ENCODE peak calls at places on chromosome 11, in eight cellular contexts. One of them, this sample, is unnamed.

GRCh38 chr11:121630041-121630440 is 177.3 kb upstream of the SORL1-AS1 start:
- DNase-seq in psoas muscle: no peak
- DNase-seq in Caki2: no peak
- DNase-seq in glutamatergic neuron: no peak
- DNase-seq in activated T-cell treated with anti-CD3 and anti-CD28 coated beads, Interleukin-2, amount 50 U/mL, for 72 hours: no peak
- DNase-seq in Peyer's patch: no peak
- DNase-seq in naive thymus-derived CD4-positive, alpha-beta T cell: no peak
- DNase-seq in ecto neural progenitor cell: no peak
- DNase-seq in this sample: no peak

GRCh38 chr11:122267602-122268001 is 151.6 kb upstream of the BLID start:
- DNase-seq in psoas muscle: no peak
- DNase-seq in Caki2: no peak
- DNase-seq in glutamatergic neuron: no peak
- DNase-seq in activated T-cell treated with anti-CD3 and anti-CD28 coated beads, Interleukin-2, amount 50 U/mL, for 72 hours: no peak
- DNase-seq in Peyer's patch: no peak
- DNase-seq in naive thymus-derived CD4-positive, alpha-beta T cell: no peak
- DNase-seq in ecto neural progenitor cell: no peak
- DNase-seq in this sample: no peak

GRCh38 chr11:19433367-19433766 is 192.6 kb upstream of the E2F8 start:
- DNase-seq in psoas muscle: no peak
- DNase-seq in Caki2: no peak
- DNase-seq in glutamatergic neuron: no peak
- DNase-seq in activated T-cell treated with anti-CD3 and anti-CD28 coated beads, Interleukin-2, amount 50 U/mL, for 72 hours: no peak
- DNase-seq in Peyer's patch: no peak
- DNase-seq in naive thymus-derived CD4-positive, alpha-beta T cell: no peak
- DNase-seq in ecto neural progenitor cell: no peak
- DNase-seq in this sample: no peak

GRCh38 chr11:79425463-79425862 is 15.4 kb downstream of the TENM4 start:
- DNase-seq in psoas muscle: no peak
- DNase-seq in Caki2: no peak
- DNase-seq in glutamatergic neuron: no peak
- DNase-seq in activated T-cell treated with anti-CD3 and anti-CD28 coated beads, Interleukin-2, amount 50 U/mL, for 72 hours: no peak
- DNase-seq in Peyer's patch: no peak
- DNase-seq in naive thymus-derived CD4-positive, alpha-beta T cell: no peak
- DNase-seq in ecto neural progenitor cell: no peak
- DNase-seq in this sample: no peak

GRCh38 chr11:23976369-23976768 is 520.5 kb upstream of the LUZP2 start:
- DNase-seq in psoas muscle: no peak
- DNase-seq in Caki2: no peak
- DNase-seq in glutamatergic neuron: no peak
- DNase-seq in activated T-cell treated with anti-CD3 and anti-CD28 coated beads, Interleukin-2, amount 50 U/mL, for 72 hours: no peak
- DNase-seq in Peyer's patch: no peak
- DNase-seq in naive thymus-derived CD4-positive, alpha-beta T cell: no peak
- DNase-seq in ecto neural progenitor cell: no peak
- DNase-seq in this sample: no peak

GRCh38 chr11:36763187-36763586 is 165.2 kb upstream of the RAG2 start:
- DNase-seq in psoas muscle: no peak
- DNase-seq in Caki2: no peak
- DNase-seq in glutamatergic neuron: no peak
- DNase-seq in activated T-cell treated with anti-CD3 and anti-CD28 coated beads, Interleukin-2, amount 50 U/mL, for 72 hours: no peak
- DNase-seq in Peyer's patch: no peak
- DNase-seq in naive thymus-derived CD4-positive, alpha-beta T cell: no peak
- DNase-seq in ecto neural progenitor cell: no peak
- DNase-seq in this sample: no peak

GRCh38 chr11:133925756-133926155 is 31.0 kb downstream of the IGSF9B start:
- DNase-seq in psoas muscle: no peak
- DNase-seq in Caki2: no peak
- DNase-seq in glutamatergic neuron: no peak
- DNase-seq in activated T-cell treated with anti-CD3 and anti-CD28 coated beads, Interleukin-2, amount 50 U/mL, for 72 hours: no peak
- DNase-seq in Peyer's patch: no peak
- DNase-seq in naive thymus-derived CD4-positive, alpha-beta T cell: no peak
- DNase-seq in ecto neural progenitor cell: no peak
- DNase-seq in this sample: no peak

GRCh38 chr11:96282846-96283245 is 60.1 kb downstream of the MAML2 start:
- DNase-seq in psoas muscle: no peak
- DNase-seq in Caki2: no peak
- DNase-seq in glutamatergic neuron: no peak
- DNase-seq in activated T-cell treated with anti-CD3 and anti-CD28 coated beads, Interleukin-2, amount 50 U/mL, for 72 hours: no peak
- DNase-seq in Peyer's patch: no peak
- DNase-seq in naive thymus-derived CD4-positive, alpha-beta T cell: no peak
- DNase-seq in ecto neural progenitor cell: no peak
- DNase-seq in this sample: no peak

GRCh38 chr11:66849501-66850234 is 6.4 kb downstream of the RCE1 start:
- DNase-seq in psoas muscle: peak
- DNase-seq in Caki2: no peak
- DNase-seq in glutamatergic neuron: no peak
- DNase-seq in activated T-cell treated with anti-CD3 and anti-CD28 coated beads, Interleukin-2, amount 50 U/mL, for 72 hours: no peak
- DNase-seq in Peyer's patch: peak
- DNase-seq in naive thymus-derived CD4-positive, alpha-beta T cell: no peak
- DNase-seq in ecto neural progenitor cell: peak
- DNase-seq in this sample: no peak

GRCh38 chr11:70643642-70644041 is 245.3 kb downstream of the CTTN start:
- DNase-seq in psoas muscle: no peak
- DNase-seq in Caki2: no peak
- DNase-seq in glutamatergic neuron: no peak
- DNase-seq in activated T-cell treated with anti-CD3 and anti-CD28 coated beads, Interleukin-2, amount 50 U/mL, for 72 hours: no peak
- DNase-seq in Peyer's patch: no peak
- DNase-seq in naive thymus-derived CD4-positive, alpha-beta T cell: no peak
- DNase-seq in ecto neural progenitor cell: no peak
- DNase-seq in this sample: no peak

GRCh38 chr11:131924446-131925240 is 554.2 kb downstream of the NTM start:
- DNase-seq in psoas muscle: no peak
- DNase-seq in Caki2: no peak
- DNase-seq in glutamatergic neuron: no peak
- DNase-seq in activated T-cell treated with anti-CD3 and anti-CD28 coated beads, Interleukin-2, amount 50 U/mL, for 72 hours: no peak
- DNase-seq in Peyer's patch: no peak
- DNase-seq in naive thymus-derived CD4-positive, alpha-beta T cell: no peak
- DNase-seq in ecto neural progenitor cell: no peak
- DNase-seq in this sample: no peak

GRCh38 chr11:129896062-129896461 is 684 bp upstream of the NFRKB start:
- DNase-seq in psoas muscle: no peak
- DNase-seq in Caki2: no peak
- DNase-seq in glutamatergic neuron: no peak
- DNase-seq in activated T-cell treated with anti-CD3 and anti-CD28 coated beads, Interleukin-2, amount 50 U/mL, for 72 hours: no peak
- DNase-seq in Peyer's patch: no peak
- DNase-seq in naive thymus-derived CD4-positive, alpha-beta T cell: no peak
- DNase-seq in ecto neural progenitor cell: no peak
- DNase-seq in this sample: no peak

GRCh38 chr11:975824-976223 is 50.2 kb downstream of the AP2A2 start:
- DNase-seq in psoas muscle: no peak
- DNase-seq in Caki2: no peak
- DNase-seq in glutamatergic neuron: no peak
- DNase-seq in activated T-cell treated with anti-CD3 and anti-CD28 coated beads, Interleukin-2, amount 50 U/mL, for 72 hours: no peak
- DNase-seq in Peyer's patch: no peak
- DNase-seq in naive thymus-derived CD4-positive, alpha-beta T cell: no peak
- DNase-seq in ecto neural progenitor cell: peak
- DNase-seq in this sample: no peak

GRCh38 chr11:73227571-73228211 is 9.6 kb downstream of the P2RY2 start:
- DNase-seq in psoas muscle: peak
- DNase-seq in Caki2: no peak
- DNase-seq in glutamatergic neuron: peak
- DNase-seq in activated T-cell treated with anti-CD3 and anti-CD28 coated beads, Interleukin-2, amount 50 U/mL, for 72 hours: no peak
- DNase-seq in Peyer's patch: peak
- DNase-seq in naive thymus-derived CD4-positive, alpha-beta T cell: no peak
- DNase-seq in ecto neural progenitor cell: peak
- DNase-seq in this sample: peak

GRCh38 chr11:66936326-66936725 is 21.9 kb downstream of the PC start:
- DNase-seq in psoas muscle: no peak
- DNase-seq in Caki2: peak
- DNase-seq in glutamatergic neuron: no peak
- DNase-seq in activated T-cell treated with anti-CD3 and anti-CD28 coated beads, Interleukin-2, amount 50 U/mL, for 72 hours: no peak
- DNase-seq in Peyer's patch: no peak
- DNase-seq in naive thymus-derived CD4-positive, alpha-beta T cell: no peak
- DNase-seq in ecto neural progenitor cell: no peak
- DNase-seq in this sample: no peak

GRCh38 chr11:113778111-113778910 is 1.3 kb upstream of the CLDN25 start:
- DNase-seq in psoas muscle: peak
- DNase-seq in Caki2: peak
- DNase-seq in glutamatergic neuron: no peak
- DNase-seq in activated T-cell treated with anti-CD3 and anti-CD28 coated beads, Interleukin-2, amount 50 U/mL, for 72 hours: no peak
- DNase-seq in Peyer's patch: no peak
- DNase-seq in naive thymus-derived CD4-positive, alpha-beta T cell: no peak
- DNase-seq in ecto neural progenitor cell: no peak
- DNase-seq in this sample: peak

GRCh38 chr11:72224587-72225410 is at the start of gene INPPL1:
- DNase-seq in psoas muscle: peak
- DNase-seq in Caki2: no peak
- DNase-seq in glutamatergic neuron: peak
- DNase-seq in activated T-cell treated with anti-CD3 and anti-CD28 coated beads, Interleukin-2, amount 50 U/mL, for 72 hours: peak
- DNase-seq in Peyer's patch: peak
- DNase-seq in naive thymus-derived CD4-positive, alpha-beta T cell: peak
- DNase-seq in ecto neural progenitor cell: peak
- DNase-seq in this sample: peak

GRCh38 chr11:5689551-5689983 is at the start of gene TRIM22:
- DNase-seq in psoas muscle: no peak
- DNase-seq in Caki2: no peak
- DNase-seq in glutamatergic neuron: no peak
- DNase-seq in activated T-cell treated with anti-CD3 and anti-CD28 coated beads, Interleukin-2, amount 50 U/mL, for 72 hours: peak
- DNase-seq in Peyer's patch: peak
- DNase-seq in naive thymus-derived CD4-positive, alpha-beta T cell: peak
- DNase-seq in ecto neural progenitor cell: no peak
- DNase-seq in this sample: peak

GRCh38 chr11:33624082-33624481 is 76.5 kb downstream of the C11orf91 start:
- DNase-seq in psoas muscle: peak
- DNase-seq in Caki2: no peak
- DNase-seq in glutamatergic neuron: peak
- DNase-seq in activated T-cell treated with anti-CD3 and anti-CD28 coated beads, Interleukin-2, amount 50 U/mL, for 72 hours: no peak
- DNase-seq in Peyer's patch: no peak
- DNase-seq in naive thymus-derived CD4-positive, alpha-beta T cell: no peak
- DNase-seq in ecto neural progenitor cell: no peak
- DNase-seq in this sample: no peak

GRCh38 chr11:62593434-62594044 is 2.2 kb upstream of the TUT1 start:
- DNase-seq in psoas muscle: peak
- DNase-seq in Caki2: no peak
- DNase-seq in glutamatergic neuron: peak
- DNase-seq in activated T-cell treated with anti-CD3 and anti-CD28 coated beads, Interleukin-2, amount 50 U/mL, for 72 hours: peak
- DNase-seq in Peyer's patch: peak
- DNase-seq in naive thymus-derived CD4-positive, alpha-beta T cell: peak
- DNase-seq in ecto neural progenitor cell: peak
- DNase-seq in this sample: peak

GRCh38 chr11:77322926-77323590 is 21.6 kb upstream of the GDPD4 start:
- DNase-seq in psoas muscle: no peak
- DNase-seq in Caki2: no peak
- DNase-seq in glutamatergic neuron: no peak
- DNase-seq in activated T-cell treated with anti-CD3 and anti-CD28 coated beads, Interleukin-2, amount 50 U/mL, for 72 hours: no peak
- DNase-seq in Peyer's patch: no peak
- DNase-seq in naive thymus-derived CD4-positive, alpha-beta T cell: no peak
- DNase-seq in ecto neural progenitor cell: no peak
- DNase-seq in this sample: no peak

GRCh38 chr11:77503006-77503405 is 29.1 kb upstream of the PAK1 start:
- DNase-seq in psoas muscle: no peak
- DNase-seq in Caki2: no peak
- DNase-seq in glutamatergic neuron: peak
- DNase-seq in activated T-cell treated with anti-CD3 and anti-CD28 coated beads, Interleukin-2, amount 50 U/mL, for 72 hours: no peak
- DNase-seq in Peyer's patch: no peak
- DNase-seq in naive thymus-derived CD4-positive, alpha-beta T cell: no peak
- DNase-seq in ecto neural progenitor cell: no peak
- DNase-seq in this sample: no peak

GRCh38 chr11:13368041-13368446 is 90.5 kb downstream of the BMAL1 start:
- DNase-seq in psoas muscle: no peak
- DNase-seq in Caki2: peak
- DNase-seq in glutamatergic neuron: no peak
- DNase-seq in activated T-cell treated with anti-CD3 and anti-CD28 coated beads, Interleukin-2, amount 50 U/mL, for 72 hours: no peak
- DNase-seq in Peyer's patch: no peak
- DNase-seq in naive thymus-derived CD4-positive, alpha-beta T cell: no peak
- DNase-seq in ecto neural progenitor cell: no peak
- DNase-seq in this sample: no peak

GRCh38 chr11:102111787-102112653 is 1.8 kb downstream of the YAP1 start:
- DNase-seq in psoas muscle: peak
- DNase-seq in Caki2: peak
- DNase-seq in glutamatergic neuron: no peak
- DNase-seq in activated T-cell treated with anti-CD3 and anti-CD28 coated beads, Interleukin-2, amount 50 U/mL, for 72 hours: peak
- DNase-seq in Peyer's patch: peak
- DNase-seq in naive thymus-derived CD4-positive, alpha-beta T cell: peak
- DNase-seq in ecto neural progenitor cell: no peak
- DNase-seq in this sample: peak

GRCh38 chr11:46916669-46917108 is 1.7 kb downstream of the LRP4 start:
- DNase-seq in psoas muscle: peak
- DNase-seq in Caki2: peak
- DNase-seq in glutamatergic neuron: peak
- DNase-seq in activated T-cell treated with anti-CD3 and anti-CD28 coated beads, Interleukin-2, amount 50 U/mL, for 72 hours: peak
- DNase-seq in Peyer's patch: peak
- DNase-seq in naive thymus-derived CD4-positive, alpha-beta T cell: no peak
- DNase-seq in ecto neural progenitor cell: peak
- DNase-seq in this sample: peak

GRCh38 chr11:27997344-27997743 is 110.6 kb downstream of the KIF18A start:
- DNase-seq in psoas muscle: no peak
- DNase-seq in Caki2: no peak
- DNase-seq in glutamatergic neuron: no peak
- DNase-seq in activated T-cell treated with anti-CD3 and anti-CD28 coated beads, Interleukin-2, amount 50 U/mL, for 72 hours: no peak
- DNase-seq in Peyer's patch: no peak
- DNase-seq in naive thymus-derived CD4-positive, alpha-beta T cell: no peak
- DNase-seq in ecto neural progenitor cell: no peak
- DNase-seq in this sample: no peak

GRCh38 chr11:6377902-6378694 is 12.2 kb upstream of the SMPD1 start:
- DNase-seq in psoas muscle: no peak
- DNase-seq in Caki2: no peak
- DNase-seq in glutamatergic neuron: no peak
- DNase-seq in activated T-cell treated with anti-CD3 and anti-CD28 coated beads, Interleukin-2, amount 50 U/mL, for 72 hours: no peak
- DNase-seq in Peyer's patch: no peak
- DNase-seq in naive thymus-derived CD4-positive, alpha-beta T cell: peak
- DNase-seq in ecto neural progenitor cell: no peak
- DNase-seq in this sample: no peak

GRCh38 chr11:110091995-110092576 is 1.1 kb upstream of the ZC3H12C start:
- DNase-seq in psoas muscle: no peak
- DNase-seq in Caki2: no peak
- DNase-seq in glutamatergic neuron: peak
- DNase-seq in activated T-cell treated with anti-CD3 and anti-CD28 coated beads, Interleukin-2, amount 50 U/mL, for 72 hours: no peak
- DNase-seq in Peyer's patch: no peak
- DNase-seq in naive thymus-derived CD4-positive, alpha-beta T cell: no peak
- DNase-seq in ecto neural progenitor cell: no peak
- DNase-seq in this sample: no peak

GRCh38 chr11:68099474-68100405 is 21.4 kb downstream of the CHKA start:
- DNase-seq in psoas muscle: no peak
- DNase-seq in Caki2: no peak
- DNase-seq in glutamatergic neuron: no peak
- DNase-seq in activated T-cell treated with anti-CD3 and anti-CD28 coated beads, Interleukin-2, amount 50 U/mL, for 72 hours: peak
- DNase-seq in Peyer's patch: peak
- DNase-seq in naive thymus-derived CD4-positive, alpha-beta T cell: peak
- DNase-seq in ecto neural progenitor cell: no peak
- DNase-seq in this sample: peak

GRCh38 chr11:76558473-76558872 is 112.1 kb downstream of the LRRC32 start:
- DNase-seq in psoas muscle: no peak
- DNase-seq in Caki2: no peak
- DNase-seq in glutamatergic neuron: no peak
- DNase-seq in activated T-cell treated with anti-CD3 and anti-CD28 coated beads, Interleukin-2, amount 50 U/mL, for 72 hours: no peak
- DNase-seq in Peyer's patch: no peak
- DNase-seq in naive thymus-derived CD4-positive, alpha-beta T cell: no peak
- DNase-seq in ecto neural progenitor cell: no peak
- DNase-seq in this sample: no peak

GRCh38 chr11:34356918-34357645 is 728 bp downstream of the ABTB2 start:
- DNase-seq in psoas muscle: peak
- DNase-seq in Caki2: peak
- DNase-seq in glutamatergic neuron: peak
- DNase-seq in activated T-cell treated with anti-CD3 and anti-CD28 coated beads, Interleukin-2, amount 50 U/mL, for 72 hours: peak
- DNase-seq in Peyer's patch: peak
- DNase-seq in naive thymus-derived CD4-positive, alpha-beta T cell: peak
- DNase-seq in ecto neural progenitor cell: peak
- DNase-seq in this sample: peak

GRCh38 chr11:128365044-128365443 is 222.3 kb downstream of the ETS1 start:
- DNase-seq in psoas muscle: no peak
- DNase-seq in Caki2: no peak
- DNase-seq in glutamatergic neuron: no peak
- DNase-seq in activated T-cell treated with anti-CD3 and anti-CD28 coated beads, Interleukin-2, amount 50 U/mL, for 72 hours: no peak
- DNase-seq in Peyer's patch: no peak
- DNase-seq in naive thymus-derived CD4-positive, alpha-beta T cell: peak
- DNase-seq in ecto neural progenitor cell: no peak
- DNase-seq in this sample: no peak

GRCh38 chr11:9524001-9524400 is 49.5 kb upstream of the WEE1 start:
- DNase-seq in psoas muscle: no peak
- DNase-seq in Caki2: no peak
- DNase-seq in glutamatergic neuron: no peak
- DNase-seq in activated T-cell treated with anti-CD3 and anti-CD28 coated beads, Interleukin-2, amount 50 U/mL, for 72 hours: no peak
- DNase-seq in Peyer's patch: no peak
- DNase-seq in naive thymus-derived CD4-positive, alpha-beta T cell: no peak
- DNase-seq in ecto neural progenitor cell: no peak
- DNase-seq in this sample: no peak

This sample was measured in stomach.